ENCODE peak calls at places on chromosome 2, in ten cellular contexts. Q is OCI-LY7, D is fibroblast of lung, N is HCT116, A is H9, R is PC-3, K is astrocyte, F is keratinocyte, B is GM12878, U is neural progenitor cell. V is an unnamed sample. For H3K79me2, the result is how much of the 10 kb centered on the place peaks cover.

GRCh38 chr2:240577281-240578109 is 9.0 kb upstream of the CAPN10 start:
- DNase-seq in Q (no peak), D (no peak), N (no peak), A (no peak), R (no peak), K (no peak), F (no peak), B (no peak), U (no peak), V (no peak)

GRCh38 chr2:159091381-159091780 is 122.9 kb downstream of the TANC1 start:
- DNase-seq in Q (no peak), D (peak), N (no peak), A (no peak), R (peak), K (peak), F (no peak), B (no peak), U (no peak), V (peak)

GRCh38 chr2:129113776-129114175 is 795.1 kb upstream of the HS6ST1 start:
- DNase-seq in Q (no peak), D (no peak), N (no peak), A (no peak), R (no peak), K (no peak), F (no peak), B (no peak), U (no peak), V (no peak)

GRCh38 chr2:68185541-68186164 is 28.0 kb downstream of the PNO1 start:
- DNase-seq in Q (peak), D (peak), N (peak), A (peak), R (peak), K (peak), F (no peak), B (peak), U (peak), V (peak)

GRCh38 chr2:63301481-63301880 is 250.9 kb downstream of the OTX1 start:
- DNase-seq in Q (peak), D (no peak), N (no peak), A (no peak), R (no peak), K (no peak), F (no peak), B (no peak), U (peak), V (no peak)

GRCh38 chr2:146037334-146037870 is 1517.5 kb upstream of the ZEB2 start:
- DNase-seq in Q (no peak), D (peak), N (no peak), A (no peak), R (no peak), K (peak), F (no peak), B (no peak), U (no peak), V (no peak)

GRCh38 chr2:73075477-73076373 is 4.2 kb upstream of the SFXN5 start:
- DNase-seq in Q (no peak), D (peak), N (no peak), A (no peak), R (no peak), K (peak), F (no peak), B (no peak), U (no peak), V (no peak)

GRCh38 chr2:12106440-12107080 is 360.1 kb downstream of the LPIN1 start:
- DNase-seq in Q (no peak), D (peak), N (no peak), A (no peak), R (peak), K (peak), F (peak), B (no peak), U (no peak), V (peak)

GRCh38 chr2:9285385-9285784 is 78.8 kb downstream of the ASAP2 start:
- DNase-seq in Q (no peak), D (peak), N (no peak), A (no peak), R (peak), K (peak), F (no peak), B (no peak), U (no peak), V (peak)

GRCh38 chr2:37928377-37928776 is 3.3 kb downstream of the RMDN2 start:
- DNase-seq in Q (no peak), D (no peak), N (no peak), A (no peak), R (no peak), K (no peak), F (no peak), B (no peak), U (no peak), V (no peak)

GRCh38 chr2:1925928-1926327 is 181.6 kb upstream of the PXDN start:
- DNase-seq in Q (no peak), D (no peak), N (no peak), A (no peak), R (no peak), K (no peak), F (no peak), B (no peak), U (no peak), V (no peak)

GRCh38 chr2:242020196-242021004 is 150.9 kb downstream of the RTP5 start:
- DNase-seq in Q (peak), D (no peak), N (no peak), A (no peak), R (no peak), K (no peak), F (no peak), B (no peak), U (no peak), V (no peak)

GRCh38 chr2:74373189-74373588 is 6.9 kb downstream of the DCTN1 start:
- DNase-seq in Q (no peak), D (no peak), N (no peak), A (peak), R (no peak), K (no peak), F (no peak), B (no peak), U (peak), V (no peak)

GRCh38 chr2:233456111-233456510 is 101.8 kb downstream of the DGKD start:
- DNase-seq in Q (no peak), D (no peak), N (no peak), A (no peak), R (no peak), K (no peak), F (no peak), B (no peak), U (no peak), V (no peak)

GRCh38 chr2:108786354-108787208 is at the start of gene CCDC138:
- DNase-seq in Q (peak), D (peak), N (peak), A (peak), R (peak), K (peak), F (no peak), B (peak), U (peak), V (peak)

GRCh38 chr2:162184362-162184761 is 32.3 kb upstream of the GCG start:
- DNase-seq in Q (no peak), D (no peak), N (no peak), A (no peak), R (no peak), K (no peak), F (no peak), B (no peak), U (no peak), V (no peak)

GRCh38 chr2:151297882-151298281 is 8.4 kb upstream of the NMI start:
- DNase-seq in Q (peak), D (no peak), N (no peak), A (no peak), R (peak), K (no peak), F (no peak), B (peak), U (no peak), V (peak)

GRCh38 chr2:47174731-47175361 is 19.7 kb upstream of the STPG4 start:
- DNase-seq in Q (peak), D (peak), N (peak), A (no peak), R (peak), K (peak), F (no peak), B (no peak), U (peak), V (peak)

DNA sequence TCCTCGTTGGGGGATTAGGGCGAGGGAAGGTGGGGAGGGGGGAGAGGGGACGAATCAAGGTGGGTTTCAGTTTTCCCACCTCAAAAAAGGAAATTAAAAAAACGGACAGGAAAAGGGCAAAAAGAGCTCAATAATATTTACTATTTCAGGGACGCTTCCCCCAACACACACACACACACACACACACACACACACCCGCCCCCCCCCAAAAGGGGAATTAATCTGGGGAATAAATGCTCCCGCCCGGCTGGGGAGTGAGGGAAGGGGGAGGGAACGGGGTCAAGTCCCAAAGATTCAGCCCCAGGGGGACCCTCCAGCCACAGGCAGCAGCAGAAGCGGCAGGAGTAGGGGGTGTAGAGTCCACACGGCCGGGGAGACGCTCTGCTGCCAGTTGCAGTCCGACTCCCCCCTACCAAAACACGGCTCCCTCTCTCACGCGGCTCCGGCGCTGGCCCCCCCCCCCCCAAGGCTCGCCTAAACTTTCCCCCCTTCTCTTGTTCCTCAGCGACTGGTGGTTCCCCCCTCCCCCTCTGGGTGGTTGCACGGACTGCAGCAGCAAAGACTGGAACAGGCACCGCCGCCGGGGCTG is 472 bp downstream of the XPO1 start:
- DNase-seq in Q (no peak), D (peak), N (no peak), A (no peak), R (no peak), K (no peak), F (no peak), B (no peak), U (no peak), V (peak)
- H3K79me2 ChIP-seq in Q (half or more), D (half or more), N (half or more), A (under half), R (half or more), K (half or more), F (half or more), B (half or more), U (half or more), V (half or more)

GRCh38 chr2:31049264-31049663 is 89.0 kb downstream of the GALNT14 start:
- DNase-seq in Q (no peak), D (no peak), N (no peak), A (no peak), R (no peak), K (no peak), F (no peak), B (no peak), U (no peak), V (no peak)
- H3K79me2 ChIP-seq in Q (under half), D (under half), N (under half), A (under half), R (under half), K (under half), F (under half), B (under half), U (under half), V (under half)

DNA sequence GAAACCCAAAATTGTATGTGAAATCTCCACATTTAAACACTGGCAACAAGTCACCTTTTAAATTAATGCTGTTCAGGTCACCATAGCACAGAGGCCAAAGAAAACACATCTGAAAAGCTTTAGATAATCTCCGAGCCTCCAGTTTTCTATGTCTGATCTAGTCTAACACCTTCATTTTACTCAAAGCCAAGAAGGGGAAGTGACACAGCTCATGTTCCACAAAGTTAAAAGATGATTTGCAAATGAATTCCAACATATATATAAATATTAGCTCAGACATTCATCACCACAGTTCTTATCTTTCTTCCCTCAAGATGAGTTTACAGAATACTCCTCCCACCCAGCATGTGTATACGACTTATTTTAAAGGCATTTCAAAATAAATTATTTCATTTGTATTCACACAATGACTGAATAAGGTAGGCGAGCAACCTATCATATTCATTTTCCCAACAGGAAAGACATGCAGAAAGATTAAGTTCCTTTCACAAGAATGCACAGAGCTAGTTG is 82.4 kb downstream of the AAK1 start:
- DNase-seq in Q (no peak), D (peak), N (no peak), A (no peak), R (peak), K (no peak), F (no peak), B (no peak), U (no peak), V (peak)
- H3K79me2 ChIP-seq in Q (under half), D (under half), N (under half), A (under half), R (half or more), K (half or more), F (under half), B (under half), U (under half), V (half or more)

GRCh38 chr2:100243671-100244030 is 78.7 kb downstream of the LONRF2 start:
- DNase-seq in Q (no peak), D (no peak), N (no peak), A (no peak), R (no peak), K (no peak), F (no peak), B (no peak), U (no peak), V (no peak)
- H3K79me2 ChIP-seq in Q (under half), D (under half), N (under half), A (under half), R (under half), K (under half), F (under half), B (under half), U (under half), V (under half)

DNA sequence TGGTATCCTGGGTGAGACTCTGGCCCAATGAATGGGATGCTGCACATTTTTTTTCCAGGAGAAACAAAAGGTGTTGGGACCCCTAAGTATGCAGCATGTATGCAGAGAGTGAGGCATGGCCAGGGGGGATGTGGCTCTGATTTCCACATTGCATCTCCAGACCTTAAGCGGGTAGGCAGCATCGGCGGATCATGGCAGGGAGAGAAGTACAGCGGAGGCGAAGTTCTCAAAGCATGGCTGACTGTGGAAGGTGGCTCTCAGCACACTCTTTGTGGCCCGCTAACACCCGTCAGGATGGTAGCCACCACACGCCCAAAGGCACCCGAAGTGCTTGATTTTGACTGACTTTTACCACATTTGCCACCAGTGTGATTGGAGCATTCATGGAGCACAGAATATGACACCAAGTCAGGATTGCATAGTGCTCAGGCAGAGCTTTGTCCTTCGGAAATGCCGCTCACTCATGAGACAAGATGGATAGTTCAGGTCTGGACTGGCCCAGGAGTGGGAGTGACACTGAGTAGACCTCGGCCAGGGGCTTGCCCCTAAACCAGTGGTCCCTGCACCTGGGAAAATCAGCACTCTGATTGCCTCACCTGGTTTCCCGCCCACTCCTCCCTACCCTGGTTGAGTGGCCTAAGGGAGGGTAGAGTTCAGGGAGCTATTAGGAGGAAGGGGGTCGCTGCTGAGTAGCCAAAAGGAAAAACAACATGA is 14.2 kb downstream of the INPP4A start:
- DNase-seq in Q (no peak), D (no peak), N (no peak), A (no peak), R (no peak), K (no peak), F (no peak), B (no peak), U (no peak), V (no peak)
- H3K79me2 ChIP-seq in Q (under half), D (under half), N (under half), A (under half), R (half or more), K (half or more), F (under half), B (half or more), U (half or more), V (under half)

DNA sequence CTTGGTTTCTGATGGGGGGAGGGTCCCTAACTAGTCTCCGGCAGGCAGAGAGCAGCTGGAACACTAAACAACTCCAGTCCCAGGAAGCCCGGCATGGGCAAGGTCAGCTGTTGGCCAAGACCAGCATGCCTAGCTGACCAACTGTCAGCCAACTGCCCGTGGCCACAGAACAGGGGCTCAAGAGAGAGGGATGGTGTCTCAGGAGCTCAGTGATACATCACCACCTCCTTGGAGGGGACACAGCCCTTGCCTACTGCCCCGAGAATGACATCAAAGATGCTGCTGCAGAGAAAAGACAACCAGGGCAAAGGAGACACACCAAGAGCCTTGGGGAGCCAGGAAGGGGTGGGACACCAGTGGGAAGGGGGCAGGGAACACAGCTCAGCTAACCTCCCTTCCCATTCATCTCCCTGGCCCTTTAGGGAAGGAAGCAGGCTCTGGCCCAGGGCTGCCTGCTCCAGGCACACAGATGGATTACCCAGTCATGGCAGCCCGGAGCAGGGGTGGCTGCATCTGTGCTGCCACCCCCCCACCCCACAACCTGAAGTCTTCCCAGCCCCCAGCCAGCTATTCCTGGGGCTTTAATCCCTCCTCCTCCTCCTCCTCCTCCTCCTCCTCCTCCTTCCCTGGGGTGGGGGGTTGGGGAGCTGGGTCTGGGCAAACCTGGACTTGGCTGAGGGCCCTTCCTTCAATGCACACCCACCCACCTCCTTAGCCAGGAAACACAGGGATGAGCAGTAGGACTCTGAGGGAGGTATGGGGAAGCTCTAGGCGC is 1.9 kb downstream of the BIN1 start:
- DNase-seq in Q (no peak), D (no peak), N (no peak), A (peak), R (no peak), K (no peak), F (no peak), B (no peak), U (peak), V (no peak)
- H3K79me2 ChIP-seq in Q (under half), D (under half), N (under half), A (under half), R (half or more), K (half or more), F (under half), B (under half), U (under half), V (under half)

DNA sequence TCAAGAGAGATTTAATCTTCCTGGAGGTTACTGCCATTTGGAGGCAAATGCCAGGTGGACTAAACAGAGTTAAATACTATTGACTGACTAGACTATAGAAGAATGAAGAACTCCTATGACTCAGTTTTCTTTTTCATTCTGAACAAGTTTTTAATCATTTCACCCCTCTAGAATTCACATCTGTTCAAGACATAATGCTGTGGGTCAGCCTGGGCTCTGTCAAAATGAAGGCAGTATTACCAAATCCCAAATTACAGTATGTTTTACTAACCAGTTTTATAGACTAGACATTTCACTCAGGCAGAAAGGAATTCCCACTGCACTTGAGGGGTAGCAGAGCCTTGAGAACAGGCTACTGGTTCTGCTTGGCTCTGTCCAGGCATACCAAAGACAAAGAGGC is 511.8 kb downstream of the EPHA4 start:
- DNase-seq in Q (no peak), D (peak), N (no peak), A (no peak), R (no peak), K (peak), F (no peak), B (no peak), U (no peak), V (no peak)
- H3K79me2 ChIP-seq in Q (under half), D (under half), N (under half), A (under half), R (under half), K (under half), F (under half), B (under half), U (under half), V (under half)